ENCODE peak calls at places on chromosomes 3 and 15, in eight cellular contexts. J is type B pancreatic cell; V is OCI-LY7; F is BE2C; B is fibroblast of pulmonary artery; L is left ventricle myocardium inferior; H is heart left ventricle; S is activated CD8-positive, alpha-beta T cell treated with anti-CD3 and anti-CD28 coated beads for 36 hours. P is an unnamed sample.
A peak's percentile ranks its signal among the peaks of the same experiment; 100 is the strongest.

GRCh38 chr15:40252438-40253178 is 13.7 kb downstream of the PAK6 start:
- DNase-seq in J (no peak), V (no peak), F (peak; percentile 49), B (no peak), L (peak; percentile 40), H (no peak), S (peak; percentile 16), P (peak; percentile 66)

GRCh38 chr15:67850336-67850735 is 10.5 kb upstream of the RNU6-1 start:
- DNase-seq in J (no peak), V (peak; percentile 57), F (no peak), B (no peak), L (no peak), H (no peak), S (no peak), P (no peak)

GRCh38 chr3:147120029-147120428 is 286.3 kb downstream of the ZIC4 start:
- DNase-seq in J (no peak), V (no peak), F (no peak), B (peak; percentile 29), L (no peak), H (no peak), S (no peak), P (no peak)

GRCh38 chr3:60303160-60303559 is 948.1 kb downstream of the FHIT start:
- DNase-seq in J (no peak), V (no peak), F (no peak), B (peak; percentile 73), L (no peak), H (no peak), S (no peak), P (no peak)

GRCh38 chr3:146881366-146881765 is 276.2 kb upstream of the PLSCR5 start:
- DNase-seq in J (no peak), V (no peak), F (no peak), B (no peak), L (no peak), H (no peak), S (no peak), P (no peak)

GRCh38 chr3:175837962-175838361 is 978.8 kb downstream of the NAALADL2 start:
- DNase-seq in J (no peak), V (no peak), F (no peak), B (no peak), L (no peak), H (no peak), S (no peak), P (no peak)

GRCh38 chr3:34807611-34808010 is 831.7 kb upstream of the ARPP21 start:
- DNase-seq in J (no peak), V (no peak), F (no peak), B (no peak), L (no peak), H (no peak), S (no peak), P (no peak)

GRCh38 chr3:10968390-10968789 is 24.2 kb upstream of the SLC6A1 start:
- DNase-seq in J (no peak), V (no peak), F (peak; percentile 43), B (no peak), L (no peak), H (no peak), S (no peak), P (no peak)

GRCh38 chr3:197256836-197257444 is 41.5 kb downstream of the DLG1 start:
- DNase-seq in J (no peak), V (peak; percentile 55), F (peak; percentile 43), B (peak; percentile 78), L (no peak), H (no peak), S (peak; percentile 65), P (peak; percentile 25)

GRCh38 chr15:85331666-85332261 is 48.6 kb upstream of the AKAP13 start:
- DNase-seq in J (no peak), V (peak; percentile 35), F (no peak), B (no peak), L (no peak), H (no peak), S (no peak), P (peak; percentile 21)

GRCh38 chr3:195909294-195909644 is 918 bp upstream of the TNK2 start:
- DNase-seq in J (no peak), V (no peak), F (peak; percentile 56), B (no peak), L (no peak), H (no peak), S (no peak), P (no peak)

GRCh38 chr15:68114356-68114755 is 60.2 kb downstream of the PIAS1 start:
- DNase-seq in J (no peak), V (no peak), F (no peak), B (peak; percentile 37), L (no peak), H (no peak), S (no peak), P (no peak)

GRCh38 chr3:158918008-158918407 is 116.2 kb downstream of the MFSD1 start:
- DNase-seq in J (no peak), V (peak; percentile 38), F (peak; percentile 43), B (peak; percentile 67), L (no peak), H (no peak), S (peak; percentile 48), P (peak; percentile 61)

GRCh38 chr15:36903922-36904479 is 196.3 kb downstream of the MEIS2 start:
- DNase-seq in J (no peak), V (no peak), F (no peak), B (no peak), L (no peak), H (no peak), S (no peak), P (no peak)

GRCh38 chr3:171172070-171172469 is 145.6 kb upstream of the SLC2A2 start:
- DNase-seq in J (no peak), V (peak; percentile 8), F (no peak), B (no peak), L (no peak), H (no peak), S (peak; percentile 46), P (no peak)

GRCh38 chr15:90840954-90841353 is 27.4 kb upstream of the FURIN start:
- DNase-seq in J (no peak), V (no peak), F (no peak), B (peak; percentile 34), L (no peak), H (no peak), S (no peak), P (no peak)

DNA sequence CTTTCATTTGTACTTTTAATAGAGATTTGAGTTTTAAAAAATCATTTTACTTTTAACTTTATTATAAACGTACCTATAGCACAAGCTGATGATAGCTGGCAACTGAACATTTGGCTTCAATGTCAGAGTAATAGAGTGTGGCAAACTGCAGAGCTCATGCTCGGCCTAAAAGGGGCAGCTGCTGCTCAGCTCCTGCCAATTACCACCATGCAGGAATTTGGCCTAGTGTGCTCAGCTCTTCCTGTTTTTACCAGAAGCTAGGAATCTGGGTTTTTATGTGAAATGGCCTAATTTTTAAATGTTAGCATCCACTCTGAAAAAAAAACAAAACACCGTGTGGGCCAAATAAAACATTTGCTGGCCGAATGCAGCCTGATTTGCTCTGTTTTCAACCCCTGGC is 1.8 kb downstream of the IFT122 start:
- DNase-seq in J (no peak), V (no peak), F (peak; percentile 25), B (peak; percentile 85), L (no peak), H (peak; percentile 62), S (no peak), P (no peak)
- TF ChIP-seq CTCF in J (no peak), V (no peak), F (peak; percentile 20), B (peak; percentile 26), L (no peak), H (no peak), S (no peak), P (no peak)

DNA sequence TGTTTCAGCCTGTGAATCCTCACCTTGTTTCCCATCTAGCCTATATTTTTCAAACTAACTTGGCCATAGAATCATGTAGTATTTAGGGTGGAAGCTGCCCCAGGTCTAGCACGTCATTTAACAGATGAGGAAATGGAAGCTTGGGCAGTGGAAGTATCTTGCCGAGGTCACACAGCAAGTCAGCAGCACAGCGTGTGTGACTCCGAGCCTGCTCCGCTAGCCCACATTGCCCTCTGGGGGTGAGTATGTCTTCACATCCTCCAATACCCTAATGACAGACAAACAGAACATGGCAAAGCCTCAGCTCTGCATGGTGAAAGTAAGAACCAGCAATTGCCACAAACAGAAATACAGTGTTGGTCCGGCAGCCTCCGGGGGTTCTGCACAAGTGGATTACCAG is 2.2 kb upstream of the CCR5 start:
- DNase-seq in J (no peak), V (peak; percentile 48), F (no peak), B (no peak), L (peak; percentile 41), H (peak; percentile 41), S (peak; percentile 79), P (peak; percentile 10)
- TF ChIP-seq CTCF in J (peak; percentile 27), V (peak; percentile 63), F (no peak), B (no peak), L (no peak), H (no peak), S (peak; percentile 44), P (peak; percentile 10)

GRCh38 chr3:161454615-161455014 is 42.0 kb upstream of the OTOL1 start:
- DNase-seq in J (no peak), V (no peak), F (no peak), B (no peak), L (no peak), H (no peak), S (no peak), P (no peak)

GRCh38 chr3:161444678-161445077 is 51.9 kb upstream of the OTOL1 start:
- DNase-seq in J (no peak), V (no peak), F (no peak), B (no peak), L (no peak), H (no peak), S (no peak), P (no peak)

GRCh38 chr3:161452179-161452578 is 44.4 kb upstream of the OTOL1 start:
- DNase-seq in J (no peak), V (no peak), F (no peak), B (no peak), L (no peak), H (no peak), S (no peak), P (no peak)

GRCh38 chr3:161443921-161444457 is 52.6 kb upstream of the OTOL1 start:
- DNase-seq in J (no peak), V (no peak), F (no peak), B (no peak), L (no peak), H (no peak), S (no peak), P (no peak)

GRCh38 chr3:161449784-161450183 is 46.8 kb upstream of the OTOL1 start:
- DNase-seq in J (no peak), V (no peak), F (no peak), B (no peak), L (no peak), H (no peak), S (no peak), P (no peak)
- TF ChIP-seq CTCF in J (no peak), V (no peak), F (no peak), B (no peak), L (no peak), H (no peak), S (no peak), P (no peak)

GRCh38 chr3:118000219-118000618 is 1034.4 kb downstream of the IGSF11 start:
- DNase-seq in J (no peak), V (no peak), F (no peak), B (no peak), L (no peak), H (no peak), S (no peak), P (no peak)

GRCh38 chr3:117995795-117996194 is 1038.9 kb downstream of the IGSF11 start:
- DNase-seq in J (no peak), V (no peak), F (no peak), B (no peak), L (no peak), H (no peak), S (no peak), P (no peak)

GRCh38 chr3:117998071-117998470 is 1036.6 kb downstream of the IGSF11 start:
- DNase-seq in J (no peak), V (no peak), F (peak; percentile 14), B (no peak), L (no peak), H (no peak), S (no peak), P (no peak)

GRCh38 chr3:117997201-117998049 is 1037.2 kb downstream of the IGSF11 start:
- DNase-seq in J (peak; percentile 87), V (peak; percentile 80), F (peak; percentile 88), B (peak; percentile 81), L (peak; percentile 57), H (peak; percentile 54), S (peak; percentile 70), P (peak; percentile 85)
- TF ChIP-seq CTCF in J (peak; percentile 93), V (peak; percentile 87), F (peak; percentile 95), B (peak; percentile 93), L (peak; percentile 86), H (peak; percentile 80), S (peak; percentile 71), P (peak; percentile 90)

P was measured in nephron progenitor cell.